ENCODE peak calls at places on chromosome 17, in eight cellular contexts. B is NCI-H1694; I is HuH-7.5; O is NCI-H1930; L is activated T-cell treated with anti-CD3 and anti-CD28 coated beads for 48 hours; H is stimulated activated CD4-positive, alpha-beta T cell treated with anti-CD3 and anti-CD28 coated beads, TNF-alpha, amount 100 ng/mL, for 48 hours; Q is stimulated activated CD8-positive, alpha-beta memory T cell treated with anti-CD3 and anti-CD28 coated beads, Interleukin-4, amount 100 ng/mL, for 24 hours; G is non-pigmented ciliary epithelial cell. E is an unnamed sample.
A peak's percentile ranks its signal among the peaks of the same experiment; 100 is the strongest.

GRCh38 chr17:56939869-56940484 is 20.9 kb downstream of the COIL start:
- DNase-seq in H (no peak), I (peak; percentile 42), B (peak; percentile 92), L (no peak), O (peak; percentile 23), Q (no peak), G (no peak), E (no peak)

GRCh38 chr17:7293131-7293557 is 1.3 kb downstream of the YBX2 start:
- DNase-seq in I (no peak), G (no peak), Q (no peak), L (no peak), H (no peak), B (no peak), O (no peak), E (no peak)

GRCh38 chr17:2238432-2239169 is 65.0 kb downstream of the SMG6 start:
- DNase-seq in G (no peak), B (no peak), Q (no peak), H (no peak), O (no peak), I (no peak), L (no peak), E (no peak)

GRCh38 chr17:50209472-50210248 is 8.2 kb upstream of the COL1A1 start:
- DNase-seq in G (peak; percentile 99), O (no peak), L (no peak), I (no peak), H (no peak), B (peak; percentile 71), Q (no peak), E (peak; percentile 47)

GRCh38 chr17:2796164-2797140 is at the start of gene RAP1GAP2:
- DNase-seq in O (no peak), H (peak; percentile 30), I (no peak), G (no peak), L (peak; percentile 37), Q (peak; percentile 40), B (no peak), E (no peak)

GRCh38 chr17:48506246-48506645 is 24.6 kb downstream of the HOXB1 start:
- DNase-seq in G (no peak), L (no peak), B (no peak), Q (no peak), O (no peak), I (no peak), H (no peak), E (no peak)

GRCh38 chr17:59842901-59843652 is 49.7 kb downstream of the TUBD1 start:
- DNase-seq in G (peak; percentile 93), O (no peak), L (peak; percentile 71), Q (peak; percentile 31), H (no peak), B (no peak), I (no peak), E (no peak)

GRCh38 chr17:27339836-27340550 is 46.1 kb downstream of the WSB1 start:
- DNase-seq in H (peak; percentile 43), L (peak; percentile 27), Q (no peak), I (no peak), B (no peak), O (no peak), G (no peak), E (no peak)

GRCh38 chr17:77332034-77332971 is 191.5 kb downstream of the SEC14L1 start:
- DNase-seq in B (no peak), G (no peak), Q (no peak), L (no peak), I (no peak), H (no peak), O (no peak), E (no peak)

GRCh38 chr17:58741121-58741625 is 14.5 kb upstream of the PPM1E start:
- DNase-seq in L (no peak), G (peak; percentile 14), H (no peak), Q (no peak), O (no peak), B (no peak), I (peak; percentile 81), E (no peak)

GRCh38 chr17:50686494-50687199 is 21.1 kb downstream of the ANKRD40 start:
- DNase-seq in O (no peak), G (no peak), B (no peak), Q (no peak), I (peak; percentile 68), H (no peak), L (no peak), E (no peak)

GRCh38 chr17:77726549-77726957 is 231.9 kb upstream of the TNRC6C start:
- DNase-seq in G (no peak), I (no peak), O (no peak), Q (no peak), L (no peak), H (no peak), B (no peak), E (no peak)

GRCh38 chr17:65888649-65889048 is 303.3 kb downstream of the CEP112 start:
- DNase-seq in L (no peak), H (no peak), B (no peak), Q (no peak), G (peak; percentile 40), I (no peak), O (no peak), E (no peak)

GRCh38 chr17:57481901-57482300 is 225.6 kb downstream of the MSI2 start:
- DNase-seq in Q (no peak), G (peak; percentile 98), O (no peak), I (no peak), L (no peak), B (no peak), H (no peak), E (no peak)

GRCh38 chr17:39663688-39664580 is 1.2 kb upstream of the TCAP start:
- DNase-seq in O (no peak), I (no peak), B (no peak), Q (no peak), G (no peak), H (no peak), L (no peak), E (peak; percentile 33)

GRCh38 chr17:69480197-69480596 is 65.7 kb downstream of the MAP2K6 start:
- DNase-seq in G (no peak), L (no peak), H (no peak), Q (no peak), B (no peak), I (no peak), O (no peak), E (no peak)

GRCh38 chr17:62760059-62760887 is 47.8 kb downstream of the MARCHF10 start:
- DNase-seq in O (no peak), B (no peak), G (no peak), H (no peak), Q (no peak), L (no peak), I (no peak), E (no peak)

GRCh38 chr17:76097716-76098295 is 5.8 kb downstream of the EXOC7 start:
- DNase-seq in B (no peak), I (no peak), Q (no peak), L (no peak), H (no peak), G (no peak), O (no peak), E (no peak)

GRCh38 chr17:38657824-38658740 is 16.7 kb downstream of the EPOP start:
- DNase-seq in O (no peak), H (no peak), Q (no peak), L (no peak), I (no peak), G (no peak), B (no peak), E (no peak)

GRCh38 chr17:60421273-60422161 is 772 bp upstream of the CHCT1 start:
- DNase-seq in Q (peak; percentile 60), B (no peak), L (peak; percentile 74), I (peak; percentile 80), G (no peak), H (peak; percentile 58), O (peak; percentile 76), E (peak; percentile 77)

GRCh38 chr17:49925916-49926315 is 43.1 kb upstream of the DLX4 start:
- DNase-seq in H (no peak), I (no peak), B (no peak), O (no peak), L (no peak), G (no peak), Q (no peak), E (no peak)